ENCODE peak calls at places on chromosomes 11 and 22, in seven cellular contexts. T, S, K, O, E, A and N are unnamed samples.

GRCh38 chr11:66548041-66548440 is 1.3 kb downstream of the ACTN3 start:
- DNase-seq in S (no peak), K (no peak), O (no peak), E (no peak), A (no peak), T (no peak), N (no peak)

GRCh38 chr11:10452211-10452767 is 2.8 kb upstream of the AMPD3 start:
- DNase-seq in E (no peak), T (no peak), K (no peak), S (no peak), O (peak), A (no peak), N (no peak)

GRCh38 chr11:104256525-104256924 is 92.6 kb upstream of the PDGFD start:
- DNase-seq in E (no peak), S (no peak), K (no peak), A (no peak), T (no peak), O (no peak), N (no peak)

GRCh38 chr11:77669848-77670511 is 32.4 kb upstream of the CLNS1A start:
- DNase-seq in S (no peak), O (no peak), K (no peak), A (no peak), E (no peak), T (no peak), N (no peak)

GRCh38 chr11:69694781-69695180 is 9.0 kb downstream of the FGF19 start:
- DNase-seq in S (no peak), T (no peak), O (no peak), K (no peak), A (no peak), E (no peak), N (no peak)

GRCh38 chr11:32311351-32312077 is 123.8 kb downstream of the WT1 start:
- DNase-seq in T (no peak), A (no peak), S (no peak), O (no peak), E (no peak), K (no peak), N (no peak)

GRCh38 chr22:30803679-30804078 is 109.0 kb downstream of the OSBP2 start:
- DNase-seq in T (no peak), A (no peak), S (no peak), K (no peak), E (no peak), O (no peak), N (no peak)

GRCh38 chr11:41921991-41922390 is 462.5 kb upstream of the LRRC4C start:
- DNase-seq in T (no peak), A (no peak), K (no peak), E (no peak), S (no peak), O (no peak), N (no peak)

GRCh38 chr11:66728760-66729385 is at the start of gene SPTBN2:
- DNase-seq in S (no peak), T (no peak), O (no peak), K (no peak), E (no peak), A (no peak), N (peak)

GRCh38 chr11:18749681-18750319 is 23.8 kb upstream of the IGSF22 start:
- DNase-seq in E (no peak), S (no peak), O (no peak), T (no peak), K (peak), A (no peak), N (no peak)

GRCh38 chr11:119696378-119697157 is 32.4 kb downstream of the NECTIN1 start:
- DNase-seq in E (no peak), S (no peak), K (no peak), A (no peak), T (no peak), O (peak), N (no peak)

GRCh38 chr11:32817181-32817842 is 12.4 kb upstream of the PRRG4 start:
- DNase-seq in T (no peak), K (no peak), E (no peak), O (no peak), S (no peak), A (no peak), N (no peak)

GRCh38 chr11:134357545-134357839 is 25.7 kb downstream of the GLB1L2 start:
- DNase-seq in E (no peak), S (no peak), K (no peak), A (no peak), O (no peak), T (no peak), N (no peak)

GRCh38 chr11:19526119-19526518 is 186.5 kb upstream of the NAV2 start:
- DNase-seq in A (no peak), T (no peak), O (no peak), K (no peak), S (no peak), E (no peak), N (no peak)

GRCh38 chr11:134761926-134762247 is 349.8 kb upstream of the B3GAT1 start:
- DNase-seq in A (no peak), T (no peak), E (no peak), S (no peak), O (no peak), K (no peak), N (no peak)

GRCh38 chr11:78332872-78333271 is 84.7 kb downstream of the GAB2 start:
- DNase-seq in A (no peak), O (no peak), E (no peak), S (no peak), T (no peak), K (no peak), N (no peak)

GRCh38 chr11:75668508-75669297 is at the start of gene MAP6:
- DNase-seq in E (no peak), A (no peak), K (no peak), O (peak), T (no peak), S (no peak), N (peak)

GRCh38 chr11:57574061-57574460 is 6.6 kb upstream of the UBE2L6 start:
- DNase-seq in O (no peak), A (no peak), E (no peak), K (no peak), T (no peak), S (no peak), N (no peak)

GRCh38 chr11:34191592-34191991 is 86.2 kb downstream of the NAT10 start:
- DNase-seq in O (no peak), S (no peak), T (no peak), E (no peak), K (no peak), A (no peak), N (no peak)

GRCh38 chr11:67320691-67321090 is 17.4 kb downstream of the SSH3 start:
- DNase-seq in E (no peak), A (no peak), K (no peak), T (no peak), O (no peak), S (no peak), N (no peak)

GRCh38 chr11:83042966-83043711 is 28.6 kb downstream of the RAB30 start:
- DNase-seq in E (no peak), S (no peak), A (no peak), O (no peak), T (no peak), K (no peak), N (no peak)

GRCh38 chr22:32588063-32588462 is 113.5 kb downstream of the FBXO7 start:
- DNase-seq in K (no peak), O (no peak), A (no peak), S (no peak), E (no peak), T (no peak), N (no peak)

GRCh38 chr22:24379536-24379935 is 47.9 kb upstream of the ADORA2A start:
- DNase-seq in O (no peak), K (no peak), T (no peak), A (no peak), E (peak), S (no peak), N (no peak)
- H3K27ac ChIP-seq in O (no peak), K (no peak), T (no peak), A (no peak), E (no peak), S (no peak), N (no peak)

GRCh38 chr22:21942407-21942895 is 10.2 kb downstream of the PPM1F start:
- DNase-seq in S (no peak), A (no peak), O (peak), T (peak), E (no peak), K (peak), N (peak)
- H3K4me3 ChIP-seq in S (no peak), A (no peak), O (no peak), T (peak), E (no peak), K (no peak), N (no peak)

GRCh38 chr22:36378080-36378788 is 9.5 kb downstream of the MYH9 start:
- DNase-seq in O (no peak), S (no peak), T (no peak), E (no peak), A (no peak), K (no peak), N (peak)
- H3K27ac ChIP-seq in O (peak), S (peak), T (peak), E (peak), A (peak), K (peak), N (peak)

GRCh38 chr11:116771935-116772334 is 852 bp downstream of the BUD13 start:
- DNase-seq in S (no peak), A (no peak), E (no peak), O (no peak), T (no peak), K (no peak), N (no peak)
- H3K4me3 ChIP-seq in S (peak), A (peak), E (peak), O (peak), T (peak), K (peak), N (peak)

GRCh38 chr11:129223701-129224149 is 31.6 kb upstream of the ARHGAP32 start:
- DNase-seq in O (no peak), K (no peak), S (no peak), T (no peak), E (no peak), A (no peak), N (no peak)
- H3K27ac ChIP-seq in O (no peak), K (no peak), S (no peak), T (no peak), E (no peak), A (no peak), N (no peak)

DNA sequence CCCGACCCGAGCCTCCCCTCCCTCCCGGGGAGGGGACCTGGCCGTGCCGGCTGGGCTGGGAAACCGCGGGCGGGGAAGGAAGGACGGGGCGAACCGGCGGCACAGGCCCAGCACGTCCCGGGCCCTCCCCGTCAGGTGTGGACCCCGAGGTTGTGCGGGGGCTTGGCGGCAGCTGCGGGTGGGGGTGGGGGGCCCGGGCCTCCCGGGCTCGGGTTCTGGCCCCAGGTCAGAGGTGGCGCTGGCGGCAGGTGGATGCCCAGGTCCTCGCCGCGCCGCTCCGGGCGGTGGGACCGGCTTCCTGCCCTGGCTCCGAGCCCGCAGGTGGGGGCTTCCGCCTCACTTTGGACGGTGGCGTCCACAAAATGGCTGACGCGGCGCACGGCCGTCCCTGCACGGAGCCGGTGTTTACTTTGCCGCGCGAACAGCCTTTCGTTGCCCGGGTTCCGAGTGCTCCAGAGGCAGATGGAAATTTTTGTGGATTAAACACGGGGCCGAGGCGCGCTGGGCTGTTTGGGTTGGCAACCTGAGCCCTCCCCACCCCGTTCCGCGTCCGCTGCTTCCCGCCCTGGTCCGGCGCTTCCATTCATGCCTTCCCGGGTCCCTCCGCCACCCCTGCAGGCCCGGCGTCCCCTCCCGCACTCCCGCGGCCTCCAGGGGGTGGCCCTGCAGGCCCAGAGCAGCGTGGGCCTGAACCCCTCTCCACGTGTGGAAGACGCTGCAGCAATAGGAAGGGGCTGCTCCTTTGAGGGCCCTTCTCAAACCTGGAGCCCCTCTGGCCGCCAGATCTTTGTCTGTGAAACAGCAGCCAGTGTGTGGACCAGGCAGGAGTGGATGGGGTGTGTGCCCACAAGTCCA is 92.0 kb upstream of the KCNQ1OT1 start:
- DNase-seq in E (peak), K (no peak), O (no peak), T (peak), S (peak), A (no peak), N (peak)
- H3K4me3 ChIP-seq in E (peak), K (peak), O (peak), T (peak), S (no peak), A (peak), N (peak)